ENCODE peak calls at places on chromosomes 5 and 9, in seven cellular contexts. G, Q, N, U, A, K and Z are unnamed samples.

GRCh38 chr9:75265525-75265972 is 177.2 kb downstream of the OSTF1 start:
- DNase-seq in G (peak), Q (peak), N (peak), U (peak), A (no peak), K (peak), Z (peak)

GRCh38 chr9:90025816-90026215 is 421.0 kb downstream of the GADD45G start:
- DNase-seq in G (no peak), Q (no peak), N (no peak), U (peak), A (no peak), K (peak), Z (no peak)

GRCh38 chr9:3828495-3828894 is 302.7 kb upstream of the RFX3 start:
- DNase-seq in G (no peak), Q (no peak), N (no peak), U (peak), A (no peak), K (peak), Z (no peak)

GRCh38 chr9:1460143-1460769 is 410.1 kb downstream of the DMRT2 start:
- DNase-seq in G (no peak), Q (peak), N (no peak), U (no peak), A (peak), K (no peak), Z (peak)

GRCh38 chr9:126147620-126148522 is 178.8 kb upstream of the MVB12B start:
- DNase-seq in G (no peak), Q (no peak), N (no peak), U (no peak), A (no peak), K (no peak), Z (no peak)

GRCh38 chr9:19940808-19941207 is 152.0 kb upstream of the SLC24A2 start:
- DNase-seq in G (no peak), Q (no peak), N (no peak), U (no peak), A (no peak), K (no peak), Z (no peak)

GRCh38 chr5:2704111-2704510 is 47.4 kb downstream of the IRX2 start:
- DNase-seq in G (no peak), Q (no peak), N (no peak), U (no peak), A (no peak), K (no peak), Z (no peak)

GRCh38 chr9:116633444-116633843 is 53.7 kb upstream of the TRIM32 start:
- DNase-seq in G (no peak), Q (no peak), N (no peak), U (peak), A (no peak), K (peak), Z (no peak)

GRCh38 chr5:103693485-103693884 is 130.9 kb upstream of the NUDT12 start:
- DNase-seq in G (no peak), Q (no peak), N (no peak), U (no peak), A (no peak), K (no peak), Z (no peak)

GRCh38 chr9:127753148-127753547 is 18.1 kb upstream of the TOR2A start:
- DNase-seq in G (no peak), Q (no peak), N (no peak), U (no peak), A (no peak), K (no peak), Z (no peak)

GRCh38 chr9:127754761-127755557 is 19.9 kb upstream of the TOR2A start:
- DNase-seq in G (no peak), Q (no peak), N (peak), U (no peak), A (no peak), K (no peak), Z (no peak)

GRCh38 chr9:127755558-127756060 is 20.5 kb upstream of the TOR2A start:
- DNase-seq in G (no peak), Q (no peak), N (no peak), U (no peak), A (no peak), K (no peak), Z (no peak)

GRCh38 chr9:127753556-127753955 is 18.5 kb upstream of the TOR2A start:
- DNase-seq in G (no peak), Q (no peak), N (no peak), U (no peak), A (no peak), K (no peak), Z (no peak)

DNA sequence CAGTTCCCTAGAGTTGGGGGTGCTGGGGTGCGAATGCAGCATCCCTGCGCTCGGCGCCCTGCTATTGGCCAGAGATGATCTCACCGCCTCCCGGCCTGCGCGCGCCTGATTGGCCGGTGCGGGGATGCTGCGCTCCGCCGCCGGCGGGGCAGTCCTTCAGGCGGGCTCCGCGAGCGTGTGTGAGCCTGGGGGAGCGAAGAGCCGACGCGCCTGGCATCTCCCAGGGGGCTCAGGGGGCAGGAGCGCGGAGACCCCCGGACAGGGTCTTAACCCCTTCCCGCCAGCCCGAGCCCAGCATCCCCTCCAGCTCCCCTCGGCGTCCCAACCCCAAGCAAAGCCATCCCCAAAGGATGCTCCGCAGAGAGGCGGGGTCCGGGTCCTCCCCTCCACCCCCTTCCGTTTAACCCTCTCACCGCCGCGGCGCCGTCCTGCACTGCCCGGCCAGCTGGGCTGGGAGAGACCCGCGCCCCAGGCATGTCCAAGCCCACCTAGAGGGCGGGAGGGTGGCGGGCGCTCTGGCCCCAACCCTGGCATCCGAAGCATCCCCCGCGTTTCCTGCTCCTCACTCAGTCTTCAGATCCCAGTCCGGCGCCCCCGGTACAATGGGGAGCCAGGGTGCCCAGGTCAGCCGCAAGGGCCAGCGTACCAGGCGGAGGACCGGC is 19.1 kb upstream of the TOR2A start:
- DNase-seq in G (no peak), Q (peak), N (peak), U (peak), A (no peak), K (no peak), Z (no peak)
- TF ChIP-seq EZH2 in G (no peak), Q (no peak), N (peak), U (peak), A (no peak), K (peak), Z (no peak)

DNA sequence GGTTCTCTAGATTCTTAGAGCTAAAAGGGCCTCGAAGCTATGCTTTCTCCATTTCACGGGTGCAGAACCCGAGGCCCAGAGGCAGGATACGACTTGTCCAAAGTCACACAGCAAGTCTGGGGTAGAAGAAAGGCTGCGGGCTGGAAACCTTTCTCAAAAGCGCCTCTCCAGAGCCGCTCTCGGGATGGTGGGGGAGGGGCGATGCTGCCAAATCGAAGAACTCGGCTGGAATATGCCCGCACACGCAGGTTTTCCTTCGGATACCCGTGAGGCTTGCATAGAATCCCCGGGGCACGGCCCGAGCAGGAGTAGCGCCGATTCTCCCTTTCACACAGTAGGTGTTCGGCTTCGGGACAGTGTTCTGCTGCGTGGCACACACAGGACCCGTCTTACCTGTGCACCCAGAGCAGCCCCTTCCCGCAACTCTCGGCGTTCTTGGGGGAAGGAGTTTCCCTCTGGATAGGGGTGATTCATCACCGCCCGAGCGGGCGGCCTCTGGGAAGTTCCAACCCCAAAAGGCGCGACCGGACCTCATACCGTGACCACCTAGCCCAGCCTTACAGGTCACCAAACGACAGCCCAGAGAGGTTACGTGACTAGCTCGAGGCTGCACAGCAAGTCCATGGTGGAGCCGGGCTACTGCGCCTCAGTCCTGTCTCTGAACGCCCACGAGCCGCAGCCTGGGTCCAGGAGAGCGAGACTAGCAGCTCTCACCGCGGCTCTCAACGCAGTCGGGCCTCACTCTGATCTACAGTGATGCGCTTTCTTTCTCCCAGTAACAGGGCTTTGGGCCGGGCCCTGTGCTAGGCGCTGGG is 4.1 kb downstream of the PAX5 start:
- DNase-seq in G (no peak), Q (no peak), N (peak), U (no peak), A (no peak), K (no peak), Z (no peak)
- TF ChIP-seq EZH2 in G (no peak), Q (no peak), N (peak), U (peak), A (no peak), K (peak), Z (no peak)

DNA sequence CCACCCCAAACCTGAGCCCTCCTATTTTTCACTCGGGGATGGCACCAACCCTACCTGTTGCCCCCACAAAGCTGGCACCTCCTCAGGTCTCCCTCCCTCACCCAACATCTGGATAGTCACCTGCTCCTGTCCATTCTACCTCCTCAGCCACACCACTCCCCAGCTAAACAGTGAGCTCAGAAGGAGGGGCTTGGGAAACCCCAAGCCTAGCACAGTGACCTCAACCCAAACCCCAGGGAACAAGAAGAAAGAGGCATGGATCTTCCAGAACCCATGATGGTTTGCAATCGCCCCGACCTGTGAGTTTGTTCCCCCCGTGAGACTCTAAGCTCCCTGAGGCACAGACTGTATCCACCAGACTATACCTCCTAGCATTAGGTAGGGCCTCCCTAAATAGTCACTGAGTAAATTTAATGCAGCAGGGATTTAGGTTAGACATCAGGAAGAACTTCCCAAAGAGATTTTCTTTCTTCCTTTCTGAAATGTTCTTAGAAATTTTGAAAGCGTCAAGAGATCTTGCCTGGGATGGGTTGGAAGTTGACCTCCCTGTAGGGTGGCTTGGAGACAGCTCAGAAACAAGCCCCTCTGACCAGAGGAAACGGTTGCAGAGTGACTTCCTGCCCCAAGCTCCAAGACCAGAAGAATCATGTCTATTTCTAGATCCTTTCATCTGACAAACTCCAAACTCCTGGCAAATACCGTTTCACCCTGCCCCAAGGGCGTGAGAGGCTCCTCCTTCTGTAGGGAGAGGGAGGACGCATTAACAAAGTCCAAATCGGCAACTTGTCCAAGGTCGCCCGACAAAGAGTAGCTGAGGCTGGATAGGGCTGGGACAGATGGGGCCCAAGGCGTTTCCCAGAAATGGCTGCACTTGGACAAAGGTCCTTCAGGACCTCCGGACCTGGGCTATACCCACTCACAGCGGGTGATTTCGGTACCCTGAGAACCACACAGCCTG is 4.1 kb downstream of the FIBCD1 start:
- DNase-seq in G (no peak), Q (no peak), N (no peak), U (no peak), A (no peak), K (no peak), Z (no peak)
- TF ChIP-seq EZH2 in G (no peak), Q (no peak), N (no peak), U (no peak), A (no peak), K (no peak), Z (no peak)

DNA sequence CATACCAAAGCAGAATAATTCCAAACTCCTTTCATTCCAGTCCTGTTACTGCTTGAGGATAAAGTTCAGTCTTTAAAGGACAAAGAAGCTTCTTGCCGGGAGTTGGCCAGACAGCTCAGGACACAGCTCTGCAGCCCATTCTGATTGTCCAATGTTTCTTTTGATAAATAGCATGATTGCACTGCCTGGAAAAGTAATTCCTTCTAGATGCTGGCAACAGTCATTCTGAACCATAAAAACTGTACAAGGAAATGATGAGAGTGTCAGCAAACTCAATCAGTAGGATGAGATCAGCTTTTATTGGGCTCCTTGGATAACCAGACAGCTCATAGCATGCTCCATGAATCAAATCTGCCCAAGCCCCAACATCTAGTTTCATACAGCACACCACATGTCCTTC is 219.7 kb upstream of the NREP start:
- DNase-seq in G (no peak), Q (no peak), N (no peak), U (peak), A (no peak), K (peak), Z (no peak)
- TF ChIP-seq EZH2 in G (no peak), Q (no peak), N (no peak), U (no peak), A (no peak), K (no peak), Z (no peak)

GRCh38 chr9:23830459-23830805 is 4.4 kb upstream of the ELAVL2 start:
- DNase-seq in G (no peak), Q (no peak), N (no peak), U (no peak), A (no peak), K (no peak), Z (no peak)

GRCh38 chr9:23829580-23830458 is 3.8 kb upstream of the ELAVL2 start:
- DNase-seq in G (no peak), Q (no peak), N (peak), U (no peak), A (no peak), K (no peak), Z (no peak)

GRCh38 chr9:23826120-23826629 is at the start of gene ELAVL2:
- DNase-seq in G (no peak), Q (no peak), N (peak), U (peak), A (peak), K (peak), Z (no peak)

GRCh38 chr9:23825700-23826099 is 340 bp downstream of the ELAVL2 start:
- DNase-seq in G (no peak), Q (no peak), N (peak), U (peak), A (no peak), K (no peak), Z (no peak)

DNA sequence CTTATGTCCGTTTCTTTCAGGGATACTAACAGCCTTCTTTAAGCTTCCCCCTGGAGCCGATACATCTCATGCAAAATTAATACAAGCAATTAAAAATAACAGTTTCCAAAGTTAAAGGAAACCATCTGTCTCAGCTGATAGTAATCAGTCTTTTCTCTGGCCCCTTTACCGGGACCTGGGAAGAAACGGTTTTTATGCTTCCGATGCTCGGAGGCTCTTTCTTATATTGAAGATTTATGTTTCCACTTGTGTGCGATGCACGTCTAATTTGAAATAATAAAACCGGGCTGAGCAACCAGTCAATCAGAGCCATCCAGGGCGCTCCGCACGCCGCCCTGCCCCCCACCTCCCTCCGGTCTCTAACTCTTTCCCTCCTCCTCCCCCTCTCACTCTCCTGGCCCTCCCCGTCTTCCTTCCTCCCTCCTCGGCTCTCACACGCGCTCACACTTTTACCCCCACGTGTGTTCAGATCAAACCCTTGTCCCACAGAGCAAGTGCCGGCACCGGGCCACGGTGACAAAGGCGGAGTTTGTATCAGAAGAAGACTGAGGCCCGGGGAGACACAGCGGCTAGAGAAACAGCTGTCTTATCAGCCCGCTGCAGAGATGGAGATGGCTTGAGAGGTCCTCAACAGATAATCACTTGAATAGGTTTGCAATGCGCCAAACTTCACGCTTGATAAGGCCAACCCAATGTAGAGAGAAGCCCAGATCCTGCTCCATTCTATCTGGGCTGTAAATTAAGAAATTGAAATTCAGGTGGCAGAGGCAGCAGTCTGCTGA is 5.1 kb upstream of the ELAVL2 start:
- DNase-seq in G (no peak), Q (no peak), N (peak), U (no peak), A (no peak), K (no peak), Z (no peak)
- TF ChIP-seq EZH2 in G (no peak), Q (no peak), N (peak), U (no peak), A (no peak), K (no peak), Z (no peak)

GRCh38 chr5:74639538-74640449 is 734 bp downstream of the ENC1 start:
- DNase-seq in G (no peak), Q (peak), N (peak), U (no peak), A (no peak), K (no peak), Z (peak)
- TF ChIP-seq EZH2 in G (no peak), Q (no peak), N (peak), U (no peak), A (no peak), K (no peak), Z (no peak)

DNA sequence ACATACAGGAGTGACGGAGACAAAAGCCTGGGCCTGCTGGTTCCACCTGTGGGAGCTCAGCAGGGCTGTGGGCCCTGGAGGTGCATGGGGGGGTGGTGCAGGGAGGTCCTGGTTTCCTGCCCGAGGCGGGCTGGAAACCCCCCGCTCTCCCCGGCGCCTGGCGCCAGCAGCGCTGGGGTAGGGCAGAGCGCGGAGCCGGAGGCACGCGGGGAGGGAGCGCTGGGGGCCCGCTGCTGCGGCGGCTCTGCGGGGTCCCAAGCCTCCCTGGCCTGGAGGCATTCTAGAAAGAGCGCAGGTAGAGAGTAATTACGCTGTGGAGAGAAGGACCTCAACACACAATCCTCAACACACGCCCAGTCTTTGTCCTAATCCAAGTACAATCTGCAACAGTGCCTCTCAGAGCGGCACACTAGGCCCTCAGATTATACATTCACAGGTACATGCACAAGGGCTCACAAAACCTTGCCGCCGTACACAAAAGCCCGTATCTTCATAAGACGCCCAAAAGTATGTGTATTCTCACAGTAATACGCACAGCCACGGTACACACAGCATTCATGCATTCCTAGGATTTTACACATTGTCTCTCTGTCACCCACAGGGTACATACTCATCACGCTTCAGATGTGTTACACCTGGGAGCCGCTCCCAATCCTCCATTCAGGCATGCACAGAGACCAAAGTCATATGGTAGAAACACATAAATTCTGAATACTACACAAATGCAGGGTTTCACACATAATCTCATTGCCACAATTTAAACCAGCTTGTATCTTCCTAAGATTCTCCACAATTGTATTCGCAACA is 2.1 kb upstream of the HAND1 start:
- DNase-seq in G (no peak), Q (no peak), N (peak), U (no peak), A (no peak), K (no peak), Z (no peak)
- TF ChIP-seq EZH2 in G (no peak), Q (peak), N (peak), U (peak), A (no peak), K (peak), Z (no peak)

DNA sequence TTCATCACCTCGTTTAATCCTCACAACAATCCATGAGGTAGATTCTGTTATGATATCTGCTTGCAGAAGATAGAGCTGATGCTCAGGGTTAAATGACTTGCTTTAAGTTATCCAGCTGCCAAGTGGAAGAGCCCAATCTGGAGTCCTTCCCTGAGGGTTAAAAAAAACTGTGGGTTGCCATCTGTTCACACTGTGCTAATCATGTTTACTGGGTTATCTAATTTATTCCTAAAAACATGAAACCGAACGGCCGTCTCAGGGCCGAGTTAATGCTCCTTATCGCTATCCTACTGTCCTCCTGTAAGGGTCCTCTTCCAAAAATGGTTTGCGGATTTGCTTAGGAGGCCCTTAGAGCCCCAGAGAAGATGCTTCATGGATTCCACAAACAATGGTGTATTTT is 153.3 kb downstream of the YIPF5 start:
- DNase-seq in G (no peak), Q (no peak), N (no peak), U (no peak), A (no peak), K (no peak), Z (no peak)
- TF ChIP-seq EZH2 in G (no peak), Q (no peak), N (no peak), U (no peak), A (no peak), K (no peak), Z (no peak)